ENCODE peak calls at places on chromosomes 2 and 18, in five cellular contexts. R, W, I, Z and S are unnamed samples.

GRCh38 chr2:159613515-159614336 is 2.6 kb downstream of the BAZ2B start:
- DNase-seq in R (no peak), W (no peak), I (no peak), Z (no peak), S (no peak)

GRCh38 chr2:45302011-45302325 is 292.7 kb upstream of the SIX2 start:
- DNase-seq in R (peak), W (no peak), I (no peak), Z (no peak), S (no peak)

GRCh38 chr2:17620841-17621240 is 80.3 kb downstream of the VSNL1 start:
- DNase-seq in R (no peak), W (no peak), I (peak), Z (no peak), S (no peak)

GRCh38 chr18:8091042-8091441 is 518.2 kb upstream of the RAB12 start:
- DNase-seq in R (no peak), W (no peak), I (peak), Z (no peak), S (no peak)

GRCh38 chr2:219629976-219630695 is 2.7 kb downstream of the SLC4A3 start:
- DNase-seq in R (no peak), W (no peak), I (no peak), Z (no peak), S (peak)

GRCh38 chr2:197307933-197308521 is 2.6 kb downstream of the ANKRD44 start:
- DNase-seq in R (no peak), W (no peak), I (no peak), Z (no peak), S (no peak)

GRCh38 chr2:142885543-142885942 is 8.1 kb downstream of the KYNU start:
- DNase-seq in R (no peak), W (no peak), I (no peak), Z (no peak), S (no peak)

GRCh38 chr18:22347624-22348511 is 69.8 kb downstream of the CTAGE1 start:
- DNase-seq in R (no peak), W (no peak), I (no peak), Z (no peak), S (no peak)

GRCh38 chr2:41038408-41038807 is 586.5 kb upstream of the SLC8A1 start:
- DNase-seq in R (no peak), W (no peak), I (no peak), Z (peak), S (no peak)

GRCh38 chr18:49041677-49042570 is 91.2 kb upstream of the SMAD7 start:
- DNase-seq in R (no peak), W (no peak), I (no peak), Z (no peak), S (no peak)

GRCh38 chr2:26471278-26471677 is 6.6 kb downstream of the OTOF start:
- DNase-seq in R (no peak), W (no peak), I (no peak), Z (no peak), S (no peak)